ENCODE peak calls at places on chromosomes 16 and 17, in five cellular contexts. One of them, this sample, is unnamed.

GRCh38 chr16:52546291-52546941 is 527 bp downstream of the TOX3 start:
- DNase-seq in fibroblast of lung: no peak
- DNase-seq in stimulated activated CD4-positive, alpha-beta T cell treated with anti-CD3 and anti-CD28 coated beads, Interleukin-2, amount 100 ng/mL, for 4 hours: no peak
- DNase-seq in ELR: no peak
- DNase-seq in pancreas: no peak
- DNase-seq in this sample: peak; percentile 66

GRCh38 chr16:4649744-4650442 is 25.3 kb downstream of the MGRN1 start:
- DNase-seq in fibroblast of lung: no peak
- DNase-seq in stimulated activated CD4-positive, alpha-beta T cell treated with anti-CD3 and anti-CD28 coated beads, Interleukin-2, amount 100 ng/mL, for 4 hours: no peak
- DNase-seq in ELR: no peak
- DNase-seq in pancreas: no peak
- DNase-seq in this sample: no peak

GRCh38 chr16:75789237-75789636 is 62.9 kb upstream of the CPHXL start:
- DNase-seq in fibroblast of lung: peak; percentile 33
- DNase-seq in stimulated activated CD4-positive, alpha-beta T cell treated with anti-CD3 and anti-CD28 coated beads, Interleukin-2, amount 100 ng/mL, for 4 hours: no peak
- DNase-seq in ELR: peak; percentile 62
- DNase-seq in pancreas: no peak
- DNase-seq in this sample: no peak

GRCh38 chr17:73803867-73804539 is 159.8 kb upstream of the SDK2 start:
- DNase-seq in fibroblast of lung: no peak
- DNase-seq in stimulated activated CD4-positive, alpha-beta T cell treated with anti-CD3 and anti-CD28 coated beads, Interleukin-2, amount 100 ng/mL, for 4 hours: no peak
- DNase-seq in ELR: no peak
- DNase-seq in pancreas: no peak
- DNase-seq in this sample: no peak

GRCh38 chr17:49035470-49036269 is 38.5 kb downstream of the IGF2BP1 start:
- DNase-seq in fibroblast of lung: peak; percentile 33
- DNase-seq in stimulated activated CD4-positive, alpha-beta T cell treated with anti-CD3 and anti-CD28 coated beads, Interleukin-2, amount 100 ng/mL, for 4 hours: no peak
- DNase-seq in ELR: peak; percentile 71
- DNase-seq in pancreas: peak; percentile 42
- DNase-seq in this sample: peak; percentile 56

GRCh38 chr17:8935194-8935593 is 30.3 kb downstream of the PIK3R5 start:
- DNase-seq in fibroblast of lung: peak; percentile 7
- DNase-seq in stimulated activated CD4-positive, alpha-beta T cell treated with anti-CD3 and anti-CD28 coated beads, Interleukin-2, amount 100 ng/mL, for 4 hours: peak; percentile 62
- DNase-seq in ELR: peak; percentile 74
- DNase-seq in pancreas: no peak
- DNase-seq in this sample: no peak

GRCh38 chr17:66570353-66571195 is 264.3 kb upstream of the CACNG5 start:
- DNase-seq in fibroblast of lung: no peak
- DNase-seq in stimulated activated CD4-positive, alpha-beta T cell treated with anti-CD3 and anti-CD28 coated beads, Interleukin-2, amount 100 ng/mL, for 4 hours: no peak
- DNase-seq in ELR: peak; percentile 16
- DNase-seq in pancreas: no peak
- DNase-seq in this sample: no peak

GRCh38 chr17:66123163-66123562 is 68.8 kb downstream of the CEP112 start:
- DNase-seq in fibroblast of lung: peak; percentile 62
- DNase-seq in stimulated activated CD4-positive, alpha-beta T cell treated with anti-CD3 and anti-CD28 coated beads, Interleukin-2, amount 100 ng/mL, for 4 hours: no peak
- DNase-seq in ELR: peak; percentile 20
- DNase-seq in pancreas: no peak
- DNase-seq in this sample: no peak

GRCh38 chr16:3570420-3571062 is 6.7 kb downstream of the NLRC3 start:
- DNase-seq in fibroblast of lung: no peak
- DNase-seq in stimulated activated CD4-positive, alpha-beta T cell treated with anti-CD3 and anti-CD28 coated beads, Interleukin-2, amount 100 ng/mL, for 4 hours: no peak
- DNase-seq in ELR: peak; percentile 3
- DNase-seq in pancreas: no peak
- DNase-seq in this sample: no peak

GRCh38 chr17:3687949-3688614 is 7.9 kb downstream of the P2RX5 start:
- DNase-seq in fibroblast of lung: no peak
- DNase-seq in stimulated activated CD4-positive, alpha-beta T cell treated with anti-CD3 and anti-CD28 coated beads, Interleukin-2, amount 100 ng/mL, for 4 hours: no peak
- DNase-seq in ELR: no peak
- DNase-seq in pancreas: no peak
- DNase-seq in this sample: no peak

GRCh38 chr17:61809816-61810392 is 53.4 kb downstream of the BRIP1 start:
- DNase-seq in fibroblast of lung: peak; percentile 62
- DNase-seq in stimulated activated CD4-positive, alpha-beta T cell treated with anti-CD3 and anti-CD28 coated beads, Interleukin-2, amount 100 ng/mL, for 4 hours: no peak
- DNase-seq in ELR: peak; percentile 73
- DNase-seq in pancreas: no peak
- DNase-seq in this sample: no peak

GRCh38 chr16:86797700-86798099 is 219.4 kb downstream of the FOXL1 start:
- DNase-seq in fibroblast of lung: no peak
- DNase-seq in stimulated activated CD4-positive, alpha-beta T cell treated with anti-CD3 and anti-CD28 coated beads, Interleukin-2, amount 100 ng/mL, for 4 hours: no peak
- DNase-seq in ELR: no peak
- DNase-seq in pancreas: no peak
- DNase-seq in this sample: no peak

GRCh38 chr17:63832014-63832413 is 4.6 kb upstream of the FTSJ3 start:
- DNase-seq in fibroblast of lung: no peak
- DNase-seq in stimulated activated CD4-positive, alpha-beta T cell treated with anti-CD3 and anti-CD28 coated beads, Interleukin-2, amount 100 ng/mL, for 4 hours: no peak
- DNase-seq in ELR: no peak
- DNase-seq in pancreas: no peak
- DNase-seq in this sample: no peak

GRCh38 chr17:45092932-45093430 is 31.9 kb downstream of the NMT1 start:
- DNase-seq in fibroblast of lung: peak; percentile 100
- DNase-seq in stimulated activated CD4-positive, alpha-beta T cell treated with anti-CD3 and anti-CD28 coated beads, Interleukin-2, amount 100 ng/mL, for 4 hours: no peak
- DNase-seq in ELR: peak; percentile 100
- DNase-seq in pancreas: peak; percentile 56
- DNase-seq in this sample: no peak

GRCh38 chr17:42428141-42428944 is 5.3 kb upstream of the CAVIN1 start:
- DNase-seq in fibroblast of lung: peak; percentile 98
- DNase-seq in stimulated activated CD4-positive, alpha-beta T cell treated with anti-CD3 and anti-CD28 coated beads, Interleukin-2, amount 100 ng/mL, for 4 hours: no peak
- DNase-seq in ELR: peak; percentile 99
- DNase-seq in pancreas: peak; percentile 50
- DNase-seq in this sample: no peak